ENCODE peak calls at places on chromosomes 4 and X, in eight cellular contexts. E, Y, S, M, X, R, B and J are unnamed samples.

GRCh38 chrX:13110427-13111324 is 66.3 kb upstream of the FAM9C start:
- DNase-seq in E (peak), Y (peak), S (peak), M (peak), X (no peak), R (peak), B (peak), J (no peak)

GRCh38 chr4:15303052-15303641 is 124.7 kb upstream of the C1QTNF7 start:
- DNase-seq in E (peak), Y (no peak), S (peak), M (no peak), X (no peak), R (no peak), B (peak), J (no peak)

GRCh38 chrX:1750267-1750666 is 135.4 kb downstream of the ASMT start:
- DNase-seq in E (no peak), Y (peak), S (no peak), M (no peak), X (no peak), R (no peak), B (no peak), J (no peak)

GRCh38 chr4:77201343-77201742 is 44.3 kb downstream of the CCNG2 start:
- DNase-seq in E (peak), Y (no peak), S (peak), M (no peak), X (no peak), R (no peak), B (peak), J (no peak)

GRCh38 chrX:64151911-64152310 is 53.6 kb downstream of the AMER1 start:
- DNase-seq in E (peak), Y (no peak), S (no peak), M (no peak), X (no peak), R (no peak), B (no peak), J (no peak)

GRCh38 chrX:133583825-133584224 is 168.5 kb upstream of the GPC4 start:
- DNase-seq in E (no peak), Y (no peak), S (no peak), M (no peak), X (no peak), R (no peak), B (no peak), J (no peak)

GRCh38 chrX:68072016-68072415 is 361.3 kb downstream of the OPHN1 start:
- DNase-seq in E (peak), Y (no peak), S (peak), M (no peak), X (no peak), R (no peak), B (peak), J (no peak)

GRCh38 chr4:156992943-156993342 is 21.3 kb upstream of the PDGFC start:
- DNase-seq in E (no peak), Y (no peak), S (no peak), M (no peak), X (no peak), R (no peak), B (no peak), J (no peak)

GRCh38 chr4:55435136-55435535 is 39.4 kb downstream of the TMEM165 start:
- DNase-seq in E (peak), Y (no peak), S (peak), M (peak), X (no peak), R (no peak), B (peak), J (no peak)

GRCh38 chr4:74449571-74450297 is 4.8 kb downstream of the AREG start:
- DNase-seq in E (peak), Y (no peak), S (peak), M (no peak), X (no peak), R (no peak), B (peak), J (no peak)

GRCh38 chr4:145545538-145546224 is 64.0 kb downstream of the SMAD1 start:
- DNase-seq in E (peak), Y (peak), S (peak), M (no peak), X (no peak), R (no peak), B (peak), J (no peak)

GRCh38 chrX:38044682-38045081 is 38.3 kb downstream of the SYTL5 start:
- DNase-seq in E (no peak), Y (no peak), S (no peak), M (peak), X (no peak), R (no peak), B (no peak), J (no peak)

GRCh38 chrX:154002215-154002719 is 17.4 kb downstream of the IRAK1 start:
- DNase-seq in E (peak), Y (no peak), S (peak), M (peak), X (no peak), R (peak), B (peak), J (peak)

GRCh38 chr4:88818650-88819470 is 121.2 kb upstream of the NAP1L5 start:
- DNase-seq in E (peak), Y (peak), S (peak), M (peak), X (peak), R (peak), B (peak), J (peak)

GRCh38 chr4:99324361-99324760 is 3.2 kb upstream of the ADH1B start:
- DNase-seq in E (no peak), Y (no peak), S (no peak), M (no peak), X (no peak), R (no peak), B (no peak), J (no peak)

GRCh38 chr4:99321241-99322191 is at the start of gene ADH1B:
- DNase-seq in E (peak), Y (no peak), S (no peak), M (no peak), X (no peak), R (no peak), B (no peak), J (no peak)

GRCh38 chr4:99323761-99324160 is 2.6 kb upstream of the ADH1B start:
- DNase-seq in E (no peak), Y (no peak), S (no peak), M (no peak), X (no peak), R (no peak), B (no peak), J (no peak)

GRCh38 chr4:99330648-99331047 is 9.4 kb upstream of the ADH1B start:
- DNase-seq in E (no peak), Y (no peak), S (no peak), M (no peak), X (no peak), R (no peak), B (no peak), J (no peak)

GRCh38 chr4:99324978-99325377 is 3.8 kb upstream of the ADH1B start:
- DNase-seq in E (peak), Y (no peak), S (no peak), M (no peak), X (no peak), R (no peak), B (peak), J (no peak)
- H3K4me3 ChIP-seq in E (no peak), Y (no peak), S (no peak), M (no peak), X (no peak), R (no peak), B (no peak), J (no peak)

GRCh38 chrX:25016938-25017598 is 1.3 kb upstream of the ARX start:
- DNase-seq in E (no peak), Y (no peak), S (no peak), M (peak), X (no peak), R (no peak), B (no peak), J (no peak)
- H3K4me3 ChIP-seq in E (no peak), Y (no peak), S (no peak), M (no peak), X (no peak), R (no peak), B (no peak), J (no peak)

GRCh38 chrX:48831136-48831908 is 4.1 kb downstream of the PCSK1N start:
- DNase-seq in E (no peak), Y (no peak), S (no peak), M (no peak), X (no peak), R (no peak), B (no peak), J (no peak)
- H3K4me3 ChIP-seq in E (no peak), Y (no peak), S (no peak), M (no peak), X (no peak), R (no peak), B (no peak), J (no peak)

GRCh38 chr4:85929926-85930325 is 429.9 kb downstream of the MAPK10 start:
- DNase-seq in E (no peak), Y (no peak), S (no peak), M (no peak), X (no peak), R (no peak), B (no peak), J (no peak)
- H3K4me3 ChIP-seq in E (no peak), Y (no peak), S (peak), M (no peak), X (no peak), R (no peak), B (no peak), J (no peak)

GRCh38 chr4:95524722-95525121 is 24.1 kb downstream of the UNC5C start:
- DNase-seq in E (no peak), Y (no peak), S (no peak), M (no peak), X (no peak), R (no peak), B (no peak), J (no peak)

GRCh38 chr4:95517799-95518198 is 31.0 kb downstream of the UNC5C start:
- DNase-seq in E (no peak), Y (no peak), S (no peak), M (no peak), X (no peak), R (no peak), B (no peak), J (no peak)

GRCh38 chr4:95528388-95528787 is 20.4 kb downstream of the UNC5C start:
- DNase-seq in E (no peak), Y (no peak), S (no peak), M (no peak), X (no peak), R (no peak), B (no peak), J (no peak)

GRCh38 chr4:95524184-95524583 is 24.6 kb downstream of the UNC5C start:
- DNase-seq in E (no peak), Y (no peak), S (no peak), M (no peak), X (no peak), R (no peak), B (no peak), J (no peak)

DNA sequence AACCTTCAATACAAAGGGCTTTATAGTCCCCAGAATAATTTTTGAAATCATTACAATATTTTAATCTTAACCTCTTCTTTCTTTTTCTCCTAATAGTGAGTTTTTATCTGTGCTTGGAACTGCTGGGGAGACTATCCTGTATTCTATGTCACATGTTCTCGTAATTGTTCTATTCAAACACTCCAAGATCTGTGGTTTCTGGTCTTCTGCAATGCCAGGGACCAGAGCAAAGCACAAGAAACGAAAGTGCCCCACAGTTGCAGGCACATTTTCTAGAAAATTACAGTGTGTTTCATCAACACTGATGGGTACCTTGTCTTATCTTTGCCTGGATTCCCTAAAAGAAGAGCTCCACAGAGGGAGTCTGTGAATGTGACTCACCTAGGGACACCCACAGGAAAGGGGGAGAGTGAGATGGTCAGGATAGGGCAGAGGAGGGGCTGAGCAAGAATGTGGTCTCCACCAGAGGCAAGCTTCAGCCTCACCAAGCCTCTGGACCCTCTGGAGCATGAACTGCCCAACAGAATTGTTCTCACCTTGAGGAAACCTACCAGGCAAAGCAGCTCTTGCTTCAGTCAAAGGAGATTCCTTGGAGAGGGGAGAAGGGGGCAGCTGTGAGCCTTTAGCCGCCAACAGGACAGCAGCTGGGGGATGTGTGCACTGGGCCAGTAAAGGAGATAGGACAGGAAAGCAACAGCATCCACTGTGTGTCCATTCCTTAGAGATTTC is 25.9 kb downstream of the UNC5C start:
- DNase-seq in E (no peak), Y (no peak), S (no peak), M (no peak), X (no peak), R (no peak), B (no peak), J (no peak)
- H3K4me3 ChIP-seq in E (no peak), Y (no peak), S (no peak), M (no peak), X (no peak), R (no peak), B (no peak), J (no peak)

DNA sequence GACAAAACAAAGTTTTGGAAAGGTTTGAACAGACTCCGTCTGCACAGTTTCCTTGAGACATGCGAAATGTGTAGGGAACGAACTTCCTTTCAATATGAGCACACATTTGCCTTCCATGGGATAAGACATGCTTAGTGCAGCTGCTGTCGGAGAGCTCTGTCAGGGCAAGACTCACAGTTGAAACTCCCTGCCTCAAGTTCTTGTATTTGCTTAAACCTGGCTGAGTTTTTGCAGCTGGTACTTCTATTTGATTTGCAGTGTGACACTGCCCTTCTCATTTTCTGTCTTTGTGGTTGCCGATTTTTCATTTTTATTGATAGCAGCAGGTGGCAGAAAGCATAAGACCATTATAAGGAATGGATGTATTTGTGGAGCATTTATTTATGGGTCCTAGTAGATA is 18.2 kb upstream of the RHOH start:
- DNase-seq in E (peak), Y (no peak), S (no peak), M (no peak), X (no peak), R (no peak), B (no peak), J (no peak)
- H3K4me3 ChIP-seq in E (no peak), Y (no peak), S (no peak), M (no peak), X (no peak), R (no peak), B (no peak), J (no peak)

GRCh38 chr4:139691-140090 is 15.4 kb downstream of the ZNF718 start:
- DNase-seq in E (no peak), Y (no peak), S (no peak), M (peak), X (no peak), R (no peak), B (no peak), J (no peak)
- H3K4me3 ChIP-seq in E (no peak), Y (no peak), S (no peak), M (no peak), X (no peak), R (no peak), B (no peak), J (no peak)

DNA sequence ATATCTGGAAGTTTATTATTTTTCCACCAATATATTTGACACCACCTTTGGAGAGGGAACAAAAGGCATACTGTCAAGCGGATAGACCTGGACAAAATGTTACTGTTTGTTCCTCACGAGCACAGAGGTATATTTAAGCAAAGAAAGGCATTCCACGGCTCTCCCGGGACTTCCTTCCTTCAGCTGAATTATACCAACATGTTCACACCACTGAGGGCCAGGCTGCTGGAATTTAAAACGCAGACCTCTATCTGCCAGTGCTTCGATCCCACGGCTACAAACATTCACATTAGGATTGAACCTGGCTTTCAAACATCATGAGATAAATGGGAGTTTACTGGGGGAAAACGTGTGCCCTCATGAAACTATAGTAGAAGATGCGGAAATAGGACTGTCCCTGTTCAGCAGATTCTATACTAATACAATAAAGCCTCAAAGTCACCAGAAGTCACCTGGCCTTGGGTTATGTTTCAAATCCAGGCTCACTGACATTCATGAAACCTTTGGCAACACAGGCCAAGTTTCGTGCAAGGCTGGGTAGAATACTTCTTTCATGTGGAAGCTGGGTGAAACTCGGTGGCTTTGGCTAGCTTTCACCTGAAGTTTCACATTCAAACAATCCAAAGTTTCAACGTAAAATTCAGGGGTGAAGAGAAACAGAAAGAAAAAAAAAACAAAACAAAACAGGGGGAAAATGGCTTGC is 39.5 kb downstream of the SORBS2 start:
- DNase-seq in E (no peak), Y (no peak), S (no peak), M (no peak), X (no peak), R (no peak), B (no peak), J (no peak)
- H3K4me3 ChIP-seq in E (no peak), Y (no peak), S (no peak), M (no peak), X (no peak), R (no peak), B (no peak), J (no peak)